ENCODE peak calls at places on chromosomes 7 and 10, in ten cellular contexts. One of them, this sample, is unnamed.

GRCh38 chr7:116911799-116912198 is 41.5 kb upstream of the ST7 start:
- DNase-seq in H7: no peak
- DNase-seq in Panc1: no peak
- DNase-seq in SK-MEL-5: no peak
- DNase-seq in neuronal stem cell: no peak
- DNase-seq in stimulated activated CD8-positive, alpha-beta memory T cell treated with anti-CD3 and anti-CD28 coated beads, Interleukin-12 subunit alpha, Interleukin-12 subunit beta, amount 100 ng/mL, for 4 hours: no peak
- DNase-seq in IMR-90: no peak
- DNase-seq in aorta: no peak
- DNase-seq in epithelial cell of esophagus: peak
- DNase-seq in NCI-H2081: no peak
- DNase-seq in this sample: no peak

GRCh38 chr7:118872568-118872967 is 648.1 kb downstream of the ANKRD7 start:
- DNase-seq in SK-MEL-5: no peak
- DNase-seq in Panc1: no peak
- DNase-seq in neuronal stem cell: no peak
- DNase-seq in NCI-H2081: no peak
- DNase-seq in H7: no peak
- DNase-seq in IMR-90: no peak
- DNase-seq in stimulated activated CD8-positive, alpha-beta memory T cell treated with anti-CD3 and anti-CD28 coated beads, Interleukin-12 subunit alpha, Interleukin-12 subunit beta, amount 100 ng/mL, for 4 hours: no peak
- DNase-seq in epithelial cell of esophagus: peak
- DNase-seq in aorta: no peak
- DNase-seq in this sample: peak

GRCh38 chr7:98265841-98266271 is 13.8 kb upstream of the TECPR1 start:
- DNase-seq in Panc1: no peak
- DNase-seq in H7: peak
- DNase-seq in stimulated activated CD8-positive, alpha-beta memory T cell treated with anti-CD3 and anti-CD28 coated beads, Interleukin-12 subunit alpha, Interleukin-12 subunit beta, amount 100 ng/mL, for 4 hours: no peak
- DNase-seq in neuronal stem cell: no peak
- DNase-seq in IMR-90: peak
- DNase-seq in SK-MEL-5: no peak
- DNase-seq in aorta: no peak
- DNase-seq in epithelial cell of esophagus: no peak
- DNase-seq in NCI-H2081: no peak
- DNase-seq in this sample: no peak

GRCh38 chr10:103204353-103205255 is 11.5 kb upstream of the NT5C2 start:
- DNase-seq in IMR-90: peak
- DNase-seq in Panc1: no peak
- DNase-seq in aorta: no peak
- DNase-seq in epithelial cell of esophagus: no peak
- DNase-seq in NCI-H2081: no peak
- DNase-seq in SK-MEL-5: no peak
- DNase-seq in neuronal stem cell: peak
- DNase-seq in H7: peak
- DNase-seq in stimulated activated CD8-positive, alpha-beta memory T cell treated with anti-CD3 and anti-CD28 coated beads, Interleukin-12 subunit alpha, Interleukin-12 subunit beta, amount 100 ng/mL, for 4 hours: no peak
- DNase-seq in this sample: no peak

GRCh38 chr10:125043824-125044658 is 102.1 kb downstream of the ZRANB1 start:
- DNase-seq in H7: no peak
- DNase-seq in NCI-H2081: no peak
- DNase-seq in epithelial cell of esophagus: no peak
- DNase-seq in aorta: peak
- DNase-seq in neuronal stem cell: no peak
- DNase-seq in stimulated activated CD8-positive, alpha-beta memory T cell treated with anti-CD3 and anti-CD28 coated beads, Interleukin-12 subunit alpha, Interleukin-12 subunit beta, amount 100 ng/mL, for 4 hours: no peak
- DNase-seq in IMR-90: peak
- DNase-seq in SK-MEL-5: no peak
- DNase-seq in Panc1: no peak
- DNase-seq in this sample: no peak

GRCh38 chr7:85186083-85186520 is 754 bp downstream of the SEMA3D start:
- DNase-seq in epithelial cell of esophagus: peak
- DNase-seq in aorta: peak
- DNase-seq in stimulated activated CD8-positive, alpha-beta memory T cell treated with anti-CD3 and anti-CD28 coated beads, Interleukin-12 subunit alpha, Interleukin-12 subunit beta, amount 100 ng/mL, for 4 hours: no peak
- DNase-seq in Panc1: no peak
- DNase-seq in IMR-90: peak
- DNase-seq in H7: peak
- DNase-seq in NCI-H2081: no peak
- DNase-seq in neuronal stem cell: peak
- DNase-seq in SK-MEL-5: peak
- DNase-seq in this sample: peak

GRCh38 chr7:14899065-14899464 is 3.5 kb downstream of the DGKB start:
- DNase-seq in neuronal stem cell: no peak
- DNase-seq in stimulated activated CD8-positive, alpha-beta memory T cell treated with anti-CD3 and anti-CD28 coated beads, Interleukin-12 subunit alpha, Interleukin-12 subunit beta, amount 100 ng/mL, for 4 hours: no peak
- DNase-seq in IMR-90: no peak
- DNase-seq in SK-MEL-5: no peak
- DNase-seq in aorta: no peak
- DNase-seq in epithelial cell of esophagus: no peak
- DNase-seq in H7: no peak
- DNase-seq in NCI-H2081: peak
- DNase-seq in Panc1: no peak
- DNase-seq in this sample: no peak

GRCh38 chr10:105506258-105506657 is 865.2 kb downstream of the SORCS3 start:
- DNase-seq in stimulated activated CD8-positive, alpha-beta memory T cell treated with anti-CD3 and anti-CD28 coated beads, Interleukin-12 subunit alpha, Interleukin-12 subunit beta, amount 100 ng/mL, for 4 hours: no peak
- DNase-seq in IMR-90: no peak
- DNase-seq in epithelial cell of esophagus: no peak
- DNase-seq in SK-MEL-5: no peak
- DNase-seq in H7: no peak
- DNase-seq in aorta: no peak
- DNase-seq in Panc1: no peak
- DNase-seq in neuronal stem cell: no peak
- DNase-seq in NCI-H2081: no peak
- DNase-seq in this sample: no peak

GRCh38 chr10:89391882-89392756 is at the start of gene IFIT1:
- DNase-seq in Panc1: no peak
- DNase-seq in H7: peak
- DNase-seq in epithelial cell of esophagus: peak
- DNase-seq in NCI-H2081: no peak
- DNase-seq in aorta: no peak
- DNase-seq in stimulated activated CD8-positive, alpha-beta memory T cell treated with anti-CD3 and anti-CD28 coated beads, Interleukin-12 subunit alpha, Interleukin-12 subunit beta, amount 100 ng/mL, for 4 hours: no peak
- DNase-seq in SK-MEL-5: peak
- DNase-seq in neuronal stem cell: no peak
- DNase-seq in IMR-90: peak
- DNase-seq in this sample: no peak

GRCh38 chr10:68832596-68832995 is 5.3 kb downstream of the STOX1 start:
- DNase-seq in stimulated activated CD8-positive, alpha-beta memory T cell treated with anti-CD3 and anti-CD28 coated beads, Interleukin-12 subunit alpha, Interleukin-12 subunit beta, amount 100 ng/mL, for 4 hours: no peak
- DNase-seq in IMR-90: no peak
- DNase-seq in neuronal stem cell: no peak
- DNase-seq in H7: no peak
- DNase-seq in NCI-H2081: no peak
- DNase-seq in SK-MEL-5: no peak
- DNase-seq in aorta: no peak
- DNase-seq in Panc1: no peak
- DNase-seq in epithelial cell of esophagus: no peak
- DNase-seq in this sample: no peak